ENCODE peak calls at places on chromosomes 1 and 21, in four cellular contexts. O is EH; X is CD4-positive, alpha-beta memory T cell; M is ovary. J is an unnamed sample.

GRCh38 chr1:1213153-1213918 is 617 bp downstream of the TNFRSF4 start:
- DNase-seq in O (no peak), X (no peak), M (no peak), J (peak; percentile 81)

GRCh38 chr1:185409763-185410528 is 92.9 kb upstream of the IVNS1ABP start:
- DNase-seq in O (peak; percentile 30), X (no peak), M (no peak), J (no peak)

GRCh38 chr1:91803847-91804545 is 82.0 kb downstream of the TGFBR3 start:
- DNase-seq in O (no peak), X (peak; percentile 89), M (no peak), J (peak; percentile 71)

GRCh38 chr1:211200311-211200710 is 58.9 kb upstream of the RCOR3 start:
- DNase-seq in O (no peak), X (no peak), M (no peak), J (no peak)

GRCh38 chr1:115557715-115558114 is 84.1 kb upstream of the VANGL1 start:
- DNase-seq in O (no peak), X (no peak), M (no peak), J (no peak)

GRCh38 chr1:241998412-241998921 is 431 bp downstream of the MAP1LC3C start:
- DNase-seq in O (peak; percentile 79), X (peak; percentile 36), M (peak; percentile 72), J (peak; percentile 54)

GRCh38 chr1:89989791-89990190 is 5.1 kb upstream of the ZNF326 start:
- DNase-seq in O (no peak), X (no peak), M (no peak), J (no peak)

GRCh38 chr1:1371741-1372711 is 3.0 kb downstream of the AURKAIP1 start:
- DNase-seq in O (peak; percentile 65), X (peak; percentile 68), M (peak; percentile 64), J (peak; percentile 76)

GRCh38 chr1:154822717-154823116 is 47.4 kb downstream of the KCNN3 start:
- DNase-seq in O (no peak), X (no peak), M (no peak), J (no peak)

GRCh38 chr1:15736035-15736665 is at the start of gene SLC25A34:
- DNase-seq in O (no peak), X (no peak), M (no peak), J (no peak)

GRCh38 chr1:230251644-230252191 is 174.4 kb downstream of the PGBD5 start:
- DNase-seq in O (no peak), X (no peak), M (no peak), J (no peak)

GRCh38 chr1:110040548-110040947 is 6.1 kb downstream of the STRIP1 start:
- DNase-seq in O (no peak), X (no peak), M (no peak), J (no peak)

GRCh38 chr1:241310451-241310850 is 46.6 kb downstream of the RGS7 start:
- DNase-seq in O (peak; percentile 72), X (no peak), M (no peak), J (no peak)

GRCh38 chr1:1361982-1362423 is 3.6 kb upstream of the MXRA8 start:
- DNase-seq in O (peak; percentile 94), X (no peak), M (no peak), J (no peak)

GRCh38 chr1:80375662-80376061 is 1369.1 kb upstream of the ADGRL4 start:
- DNase-seq in O (peak; percentile 85), X (no peak), M (no peak), J (no peak)

GRCh38 chr1:58580186-58580585 is 3.1 kb upstream of the TACSTD2 start:
- DNase-seq in O (peak; percentile 36), X (no peak), M (no peak), J (no peak)

GRCh38 chr1:220788146-220788545 is 1.4 kb downstream of the MTARC1 start:
- DNase-seq in O (no peak), X (no peak), M (no peak), J (no peak)

GRCh38 chr1:29575826-29576225 is 339.5 kb downstream of the PTPRU start:
- DNase-seq in O (no peak), X (no peak), M (no peak), J (no peak)

GRCh38 chr1:161730050-161730564 is 8.8 kb downstream of the FCRLB start:
- DNase-seq in O (peak; percentile 78), X (no peak), M (no peak), J (no peak)

GRCh38 chr1:209839875-209840491 is 12.2 kb downstream of the UTP25 start:
- DNase-seq in O (peak; percentile 97), X (no peak), M (no peak), J (no peak)

GRCh38 chr1:100928128-100928527 is 32.2 kb downstream of the SLC30A7 start:
- DNase-seq in O (no peak), X (no peak), M (no peak), J (no peak)

GRCh38 chr21:34348890-34349519 is 14.8 kb upstream of the KCNE2 start:
- DNase-seq in O (no peak), X (no peak), M (no peak), J (no peak)

GRCh38 chr1:145992502-145992936 is 3.9 kb downstream of the TXNIP start:
- DNase-seq in O (no peak), X (no peak), M (no peak), J (no peak)

GRCh38 chr1:8384088-8384487 is 66.2 kb downstream of the SLC45A1 start:
- DNase-seq in O (peak; percentile 49), X (no peak), M (no peak), J (no peak)

GRCh38 chr1:16348414-16349182 is 3.7 kb downstream of the FBXO42 start:
- DNase-seq in O (peak; percentile 95), X (no peak), M (no peak), J (no peak)

GRCh38 chr1:214261206-214262123 is 19.5 kb upstream of the SMYD2 start:
- DNase-seq in O (peak; percentile 75), X (peak; percentile 74), M (peak; percentile 69), J (peak; percentile 75)

GRCh38 chr21:29477941-29478340 is 179.2 kb downstream of the BACH1 start:
- DNase-seq in O (peak; percentile 74), X (no peak), M (no peak), J (no peak)

GRCh38 chr1:151508721-151509292 is 2.4 kb upstream of the CGN start:
- DNase-seq in O (peak; percentile 5), X (no peak), M (no peak), J (no peak)

GRCh38 chr21:35234725-35235124 is 185.6 kb upstream of the RUNX1 start:
- DNase-seq in O (no peak), X (no peak), M (no peak), J (peak; percentile 35)

GRCh38 chr1:11979818-11980675 is at the start of gene MFN2:
- DNase-seq in O (peak; percentile 98), X (peak; percentile 93), M (peak; percentile 94), J (peak; percentile 93)

GRCh38 chr21:18759751-18760161 is 356.2 kb upstream of the TMPRSS15 start:
- DNase-seq in O (no peak), X (no peak), M (no peak), J (no peak)

GRCh38 chr1:1788646-1789431 is 10.6 kb upstream of the NADK start:
- DNase-seq in O (peak; percentile 31), X (no peak), M (no peak), J (no peak)

GRCh38 chr1:63945943-63946342 is 172.1 kb downstream of the ROR1 start:
- DNase-seq in O (no peak), X (no peak), M (no peak), J (no peak)

GRCh38 chr1:94947453-94947852 is 20.5 kb upstream of the CNN3 start:
- DNase-seq in O (peak; percentile 89), X (no peak), M (no peak), J (no peak)

GRCh38 chr1:225896937-225897549 is 8.1 kb upstream of the LEFTY1 start:
- DNase-seq in O (no peak), X (peak; percentile 88), M (no peak), J (peak; percentile 83)

GRCh38 chr1:3292051-3292722 is 162.3 kb upstream of the ARHGEF16 start:
- DNase-seq in O (no peak), X (no peak), M (no peak), J (no peak)

GRCh38 chr21:36767096-36767495 is 68.2 kb downstream of the SIM2 start:
- DNase-seq in O (no peak), X (no peak), M (no peak), J (no peak)

GRCh38 chr1:26692211-26692792 is 3.5 kb upstream of the ARID1A start:
- DNase-seq in O (peak; percentile 95), X (peak; percentile 86), M (peak; percentile 77), J (peak; percentile 84)